ENCODE peak calls at places on chromosomes 3 and 15, in nine cellular contexts. One of them, this sample, is unnamed.
A peak's percentile ranks its signal among the peaks of the same experiment; 100 is the strongest.

GRCh38 chr3:157098823-157099185 is 61.1 kb downstream of the CCNL1 start:
- DNase-seq in tibial nerve: no peak
- DNase-seq in gastrocnemius medialis: no peak
- DNase-seq in cardiac muscle cell: no peak
- DNase-seq in AG09309: peak; percentile 74
- DNase-seq in transverse colon: no peak
- DNase-seq in tibial artery: no peak
- DNase-seq in HL-60: no peak
- DNase-seq in sigmoid colon: no peak
- DNase-seq in this sample: no peak

GRCh38 chr15:63510548-63510940 is 6.2 kb downstream of the USP3 start:
- DNase-seq in tibial artery: no peak
- DNase-seq in sigmoid colon: no peak
- DNase-seq in transverse colon: no peak
- DNase-seq in cardiac muscle cell: no peak
- DNase-seq in gastrocnemius medialis: no peak
- DNase-seq in tibial nerve: no peak
- DNase-seq in AG09309: no peak
- DNase-seq in HL-60: no peak
- DNase-seq in this sample: no peak

GRCh38 chr3:179768080-179768479 is 115.2 kb downstream of the USP13 start:
- DNase-seq in sigmoid colon: no peak
- DNase-seq in AG09309: peak; percentile 42
- DNase-seq in transverse colon: peak; percentile 13
- DNase-seq in HL-60: peak; percentile 6
- DNase-seq in gastrocnemius medialis: no peak
- DNase-seq in tibial nerve: no peak
- DNase-seq in cardiac muscle cell: peak; percentile 51
- DNase-seq in tibial artery: no peak
- DNase-seq in this sample: peak; percentile 44

GRCh38 chr15:45664451-45664850 is 29.6 kb downstream of the SQOR start:
- DNase-seq in cardiac muscle cell: no peak
- DNase-seq in sigmoid colon: no peak
- DNase-seq in tibial artery: no peak
- DNase-seq in HL-60: no peak
- DNase-seq in AG09309: no peak
- DNase-seq in tibial nerve: no peak
- DNase-seq in transverse colon: no peak
- DNase-seq in gastrocnemius medialis: no peak
- DNase-seq in this sample: no peak

GRCh38 chr3:111668321-111668720 is 73.2 kb upstream of the ZBED2 start:
- DNase-seq in gastrocnemius medialis: no peak
- DNase-seq in tibial nerve: no peak
- DNase-seq in HL-60: no peak
- DNase-seq in transverse colon: no peak
- DNase-seq in AG09309: no peak
- DNase-seq in cardiac muscle cell: no peak
- DNase-seq in tibial artery: no peak
- DNase-seq in sigmoid colon: no peak
- DNase-seq in this sample: no peak

GRCh38 chr3:15982667-15983145 is 184.9 kb upstream of the ANKRD28 start:
- DNase-seq in sigmoid colon: no peak
- DNase-seq in gastrocnemius medialis: peak; percentile 83
- DNase-seq in tibial artery: no peak
- DNase-seq in AG09309: peak; percentile 84
- DNase-seq in HL-60: no peak
- DNase-seq in tibial nerve: no peak
- DNase-seq in cardiac muscle cell: no peak
- DNase-seq in transverse colon: no peak
- DNase-seq in this sample: peak; percentile 88

GRCh38 chr3:160661660-160662059 is 15.3 kb upstream of the ARL14 start:
- DNase-seq in tibial nerve: no peak
- DNase-seq in gastrocnemius medialis: no peak
- DNase-seq in AG09309: no peak
- DNase-seq in transverse colon: no peak
- DNase-seq in tibial artery: no peak
- DNase-seq in HL-60: no peak
- DNase-seq in cardiac muscle cell: peak; percentile 30
- DNase-seq in sigmoid colon: no peak
- DNase-seq in this sample: no peak

GRCh38 chr15:101813803-101814534 is 2.0 kb downstream of the OR4F15 start:
- DNase-seq in transverse colon: no peak
- DNase-seq in sigmoid colon: no peak
- DNase-seq in gastrocnemius medialis: no peak
- DNase-seq in tibial artery: no peak
- DNase-seq in AG09309: peak; percentile 69
- DNase-seq in cardiac muscle cell: no peak
- DNase-seq in tibial nerve: no peak
- DNase-seq in HL-60: no peak
- DNase-seq in this sample: no peak

GRCh38 chr15:48086582-48086981 is 34.2 kb upstream of the SLC24A5 start:
- DNase-seq in transverse colon: no peak
- DNase-seq in tibial nerve: no peak
- DNase-seq in HL-60: no peak
- DNase-seq in AG09309: no peak
- DNase-seq in cardiac muscle cell: no peak
- DNase-seq in sigmoid colon: no peak
- DNase-seq in tibial artery: no peak
- DNase-seq in gastrocnemius medialis: no peak
- DNase-seq in this sample: no peak

GRCh38 chr15:67133026-67133425 is 67.6 kb downstream of the SMAD3 start:
- DNase-seq in AG09309: no peak
- DNase-seq in HL-60: no peak
- DNase-seq in tibial artery: no peak
- DNase-seq in cardiac muscle cell: peak; percentile 62
- DNase-seq in tibial nerve: no peak
- DNase-seq in gastrocnemius medialis: no peak
- DNase-seq in transverse colon: no peak
- DNase-seq in sigmoid colon: peak; percentile 40
- DNase-seq in this sample: no peak

GRCh38 chr3:43838877-43839276 is 148.1 kb downstream of the ABHD5 start:
- DNase-seq in tibial artery: no peak
- DNase-seq in HL-60: no peak
- DNase-seq in tibial nerve: no peak
- DNase-seq in gastrocnemius medialis: no peak
- DNase-seq in transverse colon: no peak
- DNase-seq in sigmoid colon: no peak
- DNase-seq in AG09309: no peak
- DNase-seq in cardiac muscle cell: no peak
- DNase-seq in this sample: no peak

GRCh38 chr15:70447927-70448698 is 315.2 kb downstream of the UACA start:
- DNase-seq in cardiac muscle cell: peak; percentile 28
- DNase-seq in tibial artery: no peak
- DNase-seq in transverse colon: peak; percentile 30
- DNase-seq in AG09309: no peak
- DNase-seq in gastrocnemius medialis: no peak
- DNase-seq in sigmoid colon: no peak
- DNase-seq in tibial nerve: no peak
- DNase-seq in HL-60: peak; percentile 94
- DNase-seq in this sample: no peak

GRCh38 chr15:50248994-50249586 is 16.4 kb downstream of the HDC start:
- DNase-seq in transverse colon: no peak
- DNase-seq in tibial artery: no peak
- DNase-seq in AG09309: no peak
- DNase-seq in gastrocnemius medialis: no peak
- DNase-seq in HL-60: no peak
- DNase-seq in tibial nerve: no peak
- DNase-seq in cardiac muscle cell: no peak
- DNase-seq in sigmoid colon: no peak
- DNase-seq in this sample: no peak

DNA sequence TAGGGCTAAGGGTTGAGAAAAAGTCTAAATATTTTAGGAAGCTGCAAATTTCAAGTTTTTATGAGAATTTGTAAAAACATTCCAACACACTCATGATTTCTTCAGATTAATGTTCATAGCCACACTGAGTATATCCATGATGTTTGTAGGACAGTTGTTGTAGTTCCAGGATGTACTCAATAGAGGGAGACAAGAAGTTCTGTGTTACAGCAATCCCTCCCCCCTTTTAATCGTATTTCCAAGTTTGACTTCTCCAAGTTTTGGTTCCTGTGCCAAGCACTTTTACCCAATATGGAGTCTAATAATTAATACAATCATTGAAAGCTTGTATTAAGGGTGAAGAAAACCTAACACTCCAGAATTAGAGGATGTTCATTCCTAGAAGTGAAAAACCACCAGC is 143.4 kb downstream of the FEZF2 start:
- DNase-seq in sigmoid colon: no peak
- DNase-seq in tibial nerve: no peak
- DNase-seq in tibial artery: no peak
- DNase-seq in AG09309: no peak
- DNase-seq in gastrocnemius medialis: no peak
- DNase-seq in cardiac muscle cell: no peak
- DNase-seq in transverse colon: no peak
- DNase-seq in HL-60: no peak
- DNase-seq in this sample: peak; percentile 4
- TF ChIP-seq CTCF in sigmoid colon: no peak
- TF ChIP-seq CTCF in tibial nerve: no peak
- TF ChIP-seq CTCF in tibial artery: no peak
- TF ChIP-seq CTCF in AG09309: peak; percentile 21
- TF ChIP-seq CTCF in gastrocnemius medialis: no peak
- TF ChIP-seq CTCF in cardiac muscle cell: peak; percentile 46
- TF ChIP-seq CTCF in transverse colon: no peak
- TF ChIP-seq CTCF in HL-60: peak; percentile 4
- TF ChIP-seq CTCF in this sample: peak; percentile 17

DNA sequence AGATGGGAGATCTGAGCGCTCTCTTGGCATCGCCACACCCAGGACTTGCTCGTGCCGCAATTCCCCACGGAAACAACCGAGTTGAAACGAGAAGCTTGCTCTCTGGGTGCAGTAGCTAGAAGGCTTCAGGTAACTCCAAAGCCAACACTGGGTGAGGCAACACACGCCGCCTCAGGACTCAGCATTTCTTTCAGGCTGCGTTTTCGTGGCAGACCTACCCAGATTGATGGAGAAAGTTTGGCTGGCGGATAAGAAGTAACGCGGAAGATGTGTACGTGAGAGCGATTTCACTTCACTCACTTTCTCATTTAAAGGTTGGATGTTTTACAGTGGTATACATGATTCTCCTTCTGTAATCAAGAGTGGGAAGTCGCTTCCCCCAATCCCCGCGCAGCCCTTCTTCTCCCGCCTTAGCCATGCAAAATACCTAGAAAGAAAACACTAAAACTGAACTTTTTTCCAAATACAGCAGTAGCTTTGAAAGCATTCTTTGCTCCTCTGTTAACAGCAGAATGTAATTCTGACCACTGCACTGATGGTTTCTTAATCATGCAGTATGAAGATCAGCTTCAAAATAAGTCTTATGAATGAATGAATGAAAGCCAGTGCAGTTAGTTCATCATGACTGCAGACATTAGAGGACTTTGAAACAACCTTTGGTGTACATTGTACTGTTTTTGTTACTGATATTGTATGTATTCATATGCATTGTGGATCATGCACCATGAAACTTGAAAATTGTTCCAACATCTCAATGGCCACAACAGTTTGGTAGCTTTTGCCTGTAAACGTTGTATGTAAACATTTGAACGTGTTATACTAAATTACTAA is 1.1 kb upstream of the TNIK start:
- DNase-seq in tibial artery: no peak
- DNase-seq in HL-60: peak; percentile 26
- DNase-seq in sigmoid colon: no peak
- DNase-seq in cardiac muscle cell: peak; percentile 69
- DNase-seq in gastrocnemius medialis: peak; percentile 60
- DNase-seq in tibial nerve: no peak
- DNase-seq in AG09309: no peak
- DNase-seq in transverse colon: peak; percentile 60
- DNase-seq in this sample: no peak
- H3K4me3 ChIP-seq in tibial artery: peak overlapping the region; percentile 83
- H3K4me3 ChIP-seq in HL-60: peak overlapping the region; percentile 65
- H3K4me3 ChIP-seq in sigmoid colon: peak overlapping the region; percentile 90
- H3K4me3 ChIP-seq in cardiac muscle cell: peak overlapping the region; percentile 95
- H3K4me3 ChIP-seq in gastrocnemius medialis: peak overlapping the region; percentile 77
- H3K4me3 ChIP-seq in tibial nerve: peak overlapping the region; percentile 78
- H3K4me3 ChIP-seq in AG09309: peak overlapping the region; percentile 75
- H3K4me3 ChIP-seq in transverse colon: peak overlapping the region; percentile 75
- H3K4me3 ChIP-seq in this sample: peak overlapping the region; percentile 62

GRCh38 chr3:94811836-94812235 is 749.0 kb downstream of the NSUN3 start:
- DNase-seq in cardiac muscle cell: no peak
- DNase-seq in tibial artery: no peak
- DNase-seq in tibial nerve: no peak
- DNase-seq in AG09309: no peak
- DNase-seq in sigmoid colon: no peak
- DNase-seq in HL-60: no peak
- DNase-seq in transverse colon: no peak
- DNase-seq in gastrocnemius medialis: no peak
- DNase-seq in this sample: no peak
- TF ChIP-seq CTCF in cardiac muscle cell: no peak
- TF ChIP-seq CTCF in tibial artery: no peak
- TF ChIP-seq CTCF in tibial nerve: no peak
- TF ChIP-seq CTCF in AG09309: no peak
- TF ChIP-seq CTCF in sigmoid colon: no peak
- TF ChIP-seq CTCF in HL-60: no peak
- TF ChIP-seq CTCF in transverse colon: no peak
- TF ChIP-seq CTCF in gastrocnemius medialis: no peak
- TF ChIP-seq CTCF in this sample: no peak

GRCh38 chr3:170806141-170806540 is 63.9 kb downstream of the RPL22L1 start:
- DNase-seq in sigmoid colon: no peak
- DNase-seq in HL-60: no peak
- DNase-seq in transverse colon: no peak
- DNase-seq in AG09309: no peak
- DNase-seq in gastrocnemius medialis: no peak
- DNase-seq in cardiac muscle cell: no peak
- DNase-seq in tibial artery: no peak
- DNase-seq in tibial nerve: no peak
- DNase-seq in this sample: no peak

GRCh38 chr3:170806676-170807075 is 63.3 kb downstream of the RPL22L1 start:
- DNase-seq in transverse colon: no peak
- DNase-seq in cardiac muscle cell: no peak
- DNase-seq in HL-60: no peak
- DNase-seq in sigmoid colon: no peak
- DNase-seq in tibial artery: no peak
- DNase-seq in tibial nerve: no peak
- DNase-seq in gastrocnemius medialis: no peak
- DNase-seq in AG09309: no peak
- DNase-seq in this sample: no peak

GRCh38 chr3:170801597-170801996 is 68.4 kb downstream of the RPL22L1 start:
- DNase-seq in tibial artery: no peak
- DNase-seq in HL-60: no peak
- DNase-seq in sigmoid colon: no peak
- DNase-seq in transverse colon: no peak
- DNase-seq in AG09309: no peak
- DNase-seq in cardiac muscle cell: no peak
- DNase-seq in tibial nerve: no peak
- DNase-seq in gastrocnemius medialis: no peak
- DNase-seq in this sample: no peak

GRCh38 chr3:170802164-170803151 is 67.5 kb downstream of the RPL22L1 start:
- DNase-seq in sigmoid colon: peak; percentile 82
- DNase-seq in HL-60: no peak
- DNase-seq in gastrocnemius medialis: no peak
- DNase-seq in cardiac muscle cell: no peak
- DNase-seq in transverse colon: no peak
- DNase-seq in AG09309: peak; percentile 99
- DNase-seq in tibial artery: no peak
- DNase-seq in tibial nerve: no peak
- DNase-seq in this sample: peak; percentile 98

DNA sequence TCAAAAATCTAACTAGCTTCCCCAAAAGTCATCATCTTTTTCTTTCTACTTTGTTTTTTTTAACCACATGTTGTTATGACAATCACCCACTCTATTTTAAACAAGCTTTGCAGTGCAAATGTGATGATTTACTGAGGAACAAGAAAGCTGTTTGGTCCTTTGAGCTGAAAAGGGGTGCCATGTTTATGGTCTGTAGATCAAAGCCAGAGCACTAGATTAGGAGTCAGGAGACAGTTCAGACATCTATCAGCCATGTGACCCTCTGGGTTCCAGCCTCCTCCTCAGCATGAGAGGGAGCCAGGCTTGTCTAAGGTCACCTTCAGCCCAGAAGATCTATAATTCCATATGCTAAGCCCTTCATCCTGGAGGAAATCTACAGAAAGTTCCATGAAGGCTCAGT is 65.9 kb downstream of the RPL22L1 start:
- DNase-seq in tibial artery: no peak
- DNase-seq in AG09309: no peak
- DNase-seq in cardiac muscle cell: no peak
- DNase-seq in HL-60: no peak
- DNase-seq in sigmoid colon: no peak
- DNase-seq in gastrocnemius medialis: no peak
- DNase-seq in transverse colon: no peak
- DNase-seq in tibial nerve: no peak
- DNase-seq in this sample: no peak
- H3K4me3 ChIP-seq in tibial artery: no peak overlapping the region
- H3K4me3 ChIP-seq in AG09309: no peak overlapping the region
- H3K4me3 ChIP-seq in cardiac muscle cell: no peak overlapping the region
- H3K4me3 ChIP-seq in HL-60: no peak overlapping the region
- H3K4me3 ChIP-seq in sigmoid colon: no peak overlapping the region
- H3K4me3 ChIP-seq in gastrocnemius medialis: no peak overlapping the region
- H3K4me3 ChIP-seq in transverse colon: no peak overlapping the region
- H3K4me3 ChIP-seq in tibial nerve: no peak overlapping the region
- H3K4me3 ChIP-seq in this sample: no peak overlapping the region

This sample was measured in HFF-Myc.